ENCODE peak calls at places on chromosomes 6 and 20, in four cellular contexts. B, H, N and P are unnamed samples.

GRCh38 chr6:44268095-44268628 is 2.1 kb upstream of the TMEM151B start:
- DNase-seq in H (no peak), N (peak), B (peak), P (no peak)

GRCh38 chr6:51495016-51495805 is 592.2 kb downstream of the PKHD1 start:
- DNase-seq in B (no peak), H (no peak), N (peak), P (no peak)

GRCh38 chr20:63699466-63700198 is 3.2 kb downstream of the TNFRSF6B start:
- DNase-seq in H (no peak), B (no peak), N (no peak), P (no peak)

GRCh38 chr6:153790881-153791473 is 248.1 kb upstream of the OPRM1 start:
- DNase-seq in B (peak), H (no peak), N (no peak), P (no peak)

GRCh38 chr20:3248167-3248992 is 9.4 kb upstream of the SLC4A11 start:
- DNase-seq in B (no peak), H (no peak), N (no peak), P (no peak)

GRCh38 chr6:47195251-47195650 is 114.5 kb downstream of the TNFRSF21 start:
- DNase-seq in N (no peak), H (no peak), B (no peak), P (no peak)

GRCh38 chr6:47453372-47453936 is 24.1 kb upstream of the CD2AP start:
- DNase-seq in N (no peak), H (no peak), B (no peak), P (no peak)

GRCh38 chr20:56422131-56422823 is 10.2 kb downstream of the CASS4 start:
- DNase-seq in B (peak), H (no peak), N (no peak), P (peak)

GRCh38 chr6:144006731-144007454 is 1.2 kb downstream of the PLAGL1 start:
- DNase-seq in H (no peak), B (peak), N (no peak), P (peak)

GRCh38 chr20:53023717-53024116 is 51.6 kb downstream of the TSHZ2 start:
- DNase-seq in H (no peak), B (no peak), N (no peak), P (no peak)

GRCh38 chr6:56790424-56790823 is 147.7 kb upstream of the DST start:
- DNase-seq in B (no peak), H (no peak), N (no peak), P (no peak)

GRCh38 chr6:39821739-39822532 is 29.8 kb downstream of the DAAM2 start:
- DNase-seq in H (no peak), B (no peak), N (peak), P (no peak)

GRCh38 chr20:24131684-24132083 is 143.1 kb upstream of the GGTLC1 start:
- DNase-seq in N (no peak), B (peak), H (no peak), P (no peak)

GRCh38 chr6:118295336-118295735 is 252.8 kb upstream of the PLN start:
- DNase-seq in H (no peak), B (no peak), N (no peak), P (no peak)